ENCODE peak calls at places on chromosomes 13 and 19, in nine cellular contexts. U is neural progenitor cell, W is hepatocyte, K is cardiac muscle cell, G is esophagus squamous epithelium, Q is Peyer's patch, M is left lung, O is transverse colon, H is upper lobe of left lung. P is an unnamed sample.

GRCh38 chr13:39783051-39783450 is 127.6 kb downstream of the COG6 start:
- DNase-seq in W (no peak), M (no peak), H (no peak), Q (no peak), K (peak; percentile 46), O (no peak), G (no peak), U (no peak), P (no peak)

GRCh38 chr13:31038834-31039552 is 106.5 kb downstream of the TEX26 start:
- DNase-seq in G (no peak), O (no peak), Q (no peak), U (no peak), K (peak; percentile 54), M (no peak), W (no peak), H (no peak), P (peak; percentile 24)

GRCh38 chr13:92074658-92075057 is 676.2 kb downstream of the GPC5 start:
- DNase-seq in U (peak; percentile 68), W (peak; percentile 35), O (no peak), K (peak; percentile 22), H (no peak), Q (no peak), M (no peak), G (no peak), P (no peak)

GRCh38 chr13:46655727-46656180 is 102.8 kb downstream of the LRCH1 start:
- DNase-seq in Q (no peak), H (no peak), O (no peak), K (peak; percentile 68), U (peak; percentile 28), M (no peak), G (no peak), W (no peak), P (no peak)

GRCh38 chr13:71730267-71730666 is 136.7 kb downstream of the DACH1 start:
- DNase-seq in G (no peak), K (no peak), O (no peak), H (no peak), U (no peak), Q (no peak), W (no peak), M (no peak), P (no peak)

GRCh38 chr13:97341135-97341534 is 92.8 kb upstream of the RAP2A start:
- DNase-seq in G (no peak), O (no peak), W (no peak), Q (no peak), H (no peak), M (no peak), K (no peak), U (no peak), P (no peak)

GRCh38 chr19:29815231-29815630 is 3.4 kb downstream of the CCNE1 start:
- DNase-seq in W (no peak), Q (no peak), H (no peak), O (peak; percentile 46), U (no peak), G (no peak), M (no peak), K (no peak), P (no peak)

GRCh38 chr13:31191748-31192147 is 8.0 kb upstream of the B3GLCT start:
- DNase-seq in M (no peak), W (no peak), Q (no peak), U (no peak), G (no peak), H (no peak), K (no peak), O (no peak), P (no peak)

GRCh38 chr13:87661471-87661870 is 9.7 kb upstream of the SLITRK5 start:
- DNase-seq in W (no peak), U (no peak), O (no peak), H (no peak), G (no peak), K (no peak), Q (no peak), M (no peak), P (no peak)

GRCh38 chr19:9872618-9873242 is 37.6 kb downstream of the PIN1 start:
- DNase-seq in H (no peak), O (no peak), K (no peak), W (no peak), M (no peak), Q (no peak), G (no peak), U (no peak), P (no peak)
- H3K4me3 ChIP-seq in H (no peak overlapping the region), O (no peak overlapping the region), K (no peak overlapping the region), W (no peak overlapping the region), M (no peak overlapping the region), Q (no peak overlapping the region), G (no peak overlapping the region), U (no peak overlapping the region), P (no peak overlapping the region)

GRCh38 chr19:31356587-31357314 is 7.5 kb upstream of the TSHZ3 start:
- DNase-seq in H (peak; percentile 91), K (no peak), G (no peak), U (peak; percentile 75), O (peak; percentile 24), W (no peak), M (peak; percentile 55), Q (no peak), P (no peak)
- TF ChIP-seq CTCF in H (peak; percentile 35), K (peak; percentile 41), G (peak; percentile 59), U (peak; percentile 72), O (peak; percentile 35), W (peak; percentile 49), M (peak; percentile 23), Q (peak; percentile 28), P (peak; percentile 40)

GRCh38 chr19:12075538-12076139 is 11.1 kb downstream of the ZNF844 start:
- DNase-seq in M (no peak), Q (no peak), K (no peak), G (no peak), W (no peak), O (no peak), H (no peak), U (no peak), P (no peak)
- H3K4me3 ChIP-seq in M (no peak overlapping the region), Q (no peak overlapping the region), K (no peak overlapping the region), G (peak overlapping the region; percentile 26), W (peak overlapping the region; percentile 12), O (no peak overlapping the region), H (no peak overlapping the region), U (peak overlapping the region; percentile 0), P (no peak overlapping the region)

GRCh38 chr19:317710-318508 is 26.7 kb downstream of the MIER2 start:
- DNase-seq in K (no peak), M (no peak), G (no peak), O (no peak), Q (no peak), H (no peak), U (no peak), W (no peak), P (no peak)
- TF ChIP-seq CTCF in K (no peak), M (no peak), G (peak; percentile 10), O (no peak), Q (no peak), H (no peak), U (no peak), W (no peak), P (no peak)

GRCh38 chr13:45439781-45440462 is 21.7 kb upstream of the SLC25A30 start:
- DNase-seq in K (no peak), H (no peak), M (no peak), O (no peak), Q (no peak), W (no peak), G (no peak), U (no peak), P (no peak)

GRCh38 chr13:45446181-45446580 is 18.6 kb upstream of the COG3 start:
- DNase-seq in H (no peak), O (no peak), W (no peak), M (no peak), U (no peak), G (no peak), K (no peak), Q (no peak), P (peak; percentile 40)

GRCh38 chr13:45439000-45439399 is 20.8 kb upstream of the SLC25A30 start:
- DNase-seq in U (no peak), W (no peak), Q (no peak), H (no peak), G (no peak), O (no peak), M (no peak), K (no peak), P (no peak)

GRCh38 chr13:45445053-45445452 is 19.7 kb upstream of the COG3 start:
- DNase-seq in O (no peak), K (no peak), Q (no peak), W (no peak), M (no peak), G (no peak), U (no peak), H (no peak), P (no peak)

DNA sequence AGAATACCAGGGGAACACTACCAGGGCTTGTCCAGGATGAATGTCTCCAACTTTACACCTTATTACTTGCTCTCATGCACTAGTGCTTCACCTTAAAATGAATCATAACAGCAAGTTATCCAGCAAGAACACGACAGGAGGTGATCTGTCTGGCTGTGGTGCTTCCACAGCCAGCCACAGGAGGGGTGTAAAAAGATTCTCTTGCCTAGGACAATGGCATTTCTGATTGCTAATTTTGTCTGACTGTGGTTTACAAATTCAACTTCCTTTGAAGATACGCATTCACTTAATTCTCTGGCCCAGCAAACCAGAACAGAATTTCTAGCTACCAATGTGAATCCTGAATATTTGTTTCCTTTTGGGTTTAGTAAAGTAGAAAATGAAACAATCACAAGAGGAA is 23.1 kb upstream of the COG3 start:
- DNase-seq in W (no peak), H (no peak), M (no peak), U (no peak), G (no peak), K (peak; percentile 20), O (no peak), Q (no peak), P (no peak)
- H3K4me3 ChIP-seq in W (no peak overlapping the region), H (no peak overlapping the region), M (no peak overlapping the region), U (no peak overlapping the region), G (no peak overlapping the region), K (no peak overlapping the region), O (no peak overlapping the region), Q (no peak overlapping the region), P (no peak overlapping the region)

DNA sequence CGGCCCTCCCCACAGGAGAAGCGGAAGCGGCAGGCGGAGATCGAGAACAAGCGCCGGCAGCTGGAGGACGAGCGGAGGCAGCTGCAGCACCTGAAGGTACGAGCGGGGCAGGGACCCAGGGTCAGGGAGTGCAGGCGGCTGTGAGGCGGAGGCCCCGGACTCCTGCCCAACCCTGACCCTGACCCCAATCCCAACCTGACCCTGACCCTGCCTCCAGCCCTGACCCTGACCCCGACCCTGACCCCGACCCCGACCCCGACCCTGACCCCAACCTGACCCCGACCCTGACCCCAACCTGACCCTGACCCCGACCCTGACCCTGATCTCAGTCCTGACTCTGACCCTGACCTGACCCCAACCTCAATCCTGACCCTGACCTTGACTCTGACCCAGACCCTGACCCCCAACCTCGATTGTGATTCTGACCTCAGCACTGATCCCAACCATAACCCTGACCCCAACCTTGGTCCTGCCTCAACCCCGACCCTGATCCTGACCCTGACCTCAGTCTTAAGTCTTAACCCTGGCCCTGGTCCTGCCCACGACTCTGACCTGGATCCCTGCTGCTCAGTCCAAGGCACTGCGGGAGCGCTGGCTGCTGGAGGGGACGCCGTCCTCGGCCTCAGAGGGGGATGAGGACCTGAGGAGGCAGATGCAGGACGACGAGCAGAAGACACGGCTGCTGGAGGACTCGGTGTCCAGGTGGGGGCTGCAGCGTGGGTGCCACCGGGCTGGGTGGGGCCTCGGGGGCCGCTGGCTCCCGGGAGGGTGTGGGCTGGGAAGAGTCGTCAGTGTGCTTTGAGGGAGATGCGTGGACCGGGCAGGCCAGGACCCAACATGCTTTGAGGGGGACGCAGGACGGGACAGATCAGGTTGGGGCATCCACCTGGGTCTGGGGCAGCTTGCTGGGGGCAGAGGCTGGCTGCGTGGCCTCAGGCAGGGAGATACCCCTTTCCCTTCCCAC is 18.5 kb downstream of the PALM start:
- DNase-seq in O (no peak), K (no peak), Q (no peak), H (peak; percentile 76), G (no peak), U (no peak), M (no peak), W (no peak), P (no peak)
- TF ChIP-seq CTCF in O (no peak), K (no peak), Q (no peak), H (no peak), G (no peak), U (no peak), M (no peak), W (no peak), P (no peak)